ENCODE peak calls at places on chromosomes 7 and 10, in seven cellular contexts. X is brain microvascular endothelial cell; T is nephron progenitor cell; P is activated naive CD8-positive, alpha-beta T cell treated with anti-CD3 and anti-CD28 coated beads for 36 hours; J is T-helper 2 cell; N is ovary; L is lung. K is an unnamed sample.

GRCh38 chr10:1715821-1716220 is 21.5 kb downstream of the ADARB2 start:
- DNase-seq in X (no peak), T (peak), P (peak), J (no peak), N (no peak), L (no peak), K (no peak)

GRCh38 chr10:1962025-1962424 is 224.7 kb upstream of the ADARB2 start:
- DNase-seq in X (no peak), T (no peak), P (no peak), J (no peak), N (no peak), L (no peak), K (no peak)

GRCh38 chr7:996089-996872 is 13.3 kb downstream of the CYP2W1 start:
- DNase-seq in X (no peak), T (no peak), P (no peak), J (no peak), N (no peak), L (no peak), K (no peak)

GRCh38 chr7:155344618-155345433 is 47.1 kb downstream of the INSIG1 start:
- DNase-seq in X (peak), T (peak), P (peak), J (peak), N (peak), L (peak), K (peak)

GRCh38 chr10:62459072-62459471 is 84.9 kb downstream of the ZNF365 start:
- DNase-seq in X (peak), T (no peak), P (no peak), J (no peak), N (no peak), L (no peak), K (no peak)

GRCh38 chr10:42984761-42985325 is 92.0 kb upstream of the RET start:
- DNase-seq in X (no peak), T (no peak), P (no peak), J (no peak), N (peak), L (no peak), K (peak)

GRCh38 chr7:107224374-107224773 is 55.6 kb downstream of the HBP1 start:
- DNase-seq in X (no peak), T (peak), P (no peak), J (no peak), N (no peak), L (no peak), K (no peak)

GRCh38 chr7:157769870-157770213 is 433.0 kb downstream of the DNAJB6 start:
- DNase-seq in X (no peak), T (no peak), P (no peak), J (no peak), N (no peak), L (no peak), K (no peak)